ENCODE peak calls at places on chromosomes 12 and 14, in seven cellular contexts. One of them, this sample, is unnamed. For H3K9me3, the result is how much of the 10 kb centered on the place peaks cover.

GRCh38 chr14:47040490-47040889 is 388.9 kb upstream of the RPL10L start:
- DNase-seq in iPS DF 6.9: peak
- DNase-seq in spleen: no peak
- DNase-seq in CD4-positive, alpha-beta T cell: no peak
- DNase-seq in OCI-LY7: no peak
- DNase-seq in PC-3: peak
- DNase-seq in thyroid gland: no peak
- DNase-seq in this sample: no peak

GRCh38 chr14:35858521-35859209 is 32.5 kb downstream of the BRMS1L start:
- DNase-seq in OCI-LY7: no peak
- DNase-seq in spleen: no peak
- DNase-seq in CD4-positive, alpha-beta T cell: no peak
- DNase-seq in iPS DF 6.9: no peak
- DNase-seq in thyroid gland: no peak
- DNase-seq in PC-3: no peak
- DNase-seq in this sample: no peak

GRCh38 chr14:34665785-34666425 is 36.0 kb upstream of the SNX6 start:
- DNase-seq in thyroid gland: no peak
- DNase-seq in OCI-LY7: peak
- DNase-seq in spleen: no peak
- DNase-seq in CD4-positive, alpha-beta T cell: no peak
- DNase-seq in iPS DF 6.9: no peak
- DNase-seq in PC-3: peak
- DNase-seq in this sample: no peak

GRCh38 chr14:55005071-55005470 is 21.8 kb downstream of the WDHD1 start:
- DNase-seq in PC-3: no peak
- DNase-seq in thyroid gland: no peak
- DNase-seq in spleen: no peak
- DNase-seq in OCI-LY7: no peak
- DNase-seq in CD4-positive, alpha-beta T cell: no peak
- DNase-seq in iPS DF 6.9: no peak
- DNase-seq in this sample: no peak

GRCh38 chr14:104805941-104806624 is 5.2 kb downstream of the ZBTB42 start:
- DNase-seq in PC-3: no peak
- DNase-seq in CD4-positive, alpha-beta T cell: no peak
- DNase-seq in iPS DF 6.9: no peak
- DNase-seq in OCI-LY7: no peak
- DNase-seq in thyroid gland: no peak
- DNase-seq in spleen: peak
- DNase-seq in this sample: no peak

GRCh38 chr12:49970658-49971057 is 2.1 kb upstream of the AQP6 start:
- DNase-seq in spleen: no peak
- DNase-seq in thyroid gland: no peak
- DNase-seq in PC-3: no peak
- DNase-seq in OCI-LY7: no peak
- DNase-seq in CD4-positive, alpha-beta T cell: no peak
- DNase-seq in iPS DF 6.9: no peak
- DNase-seq in this sample: no peak

GRCh38 chr12:132886529-132887477 is 602 bp downstream of the CHFR start:
- DNase-seq in OCI-LY7: no peak
- DNase-seq in PC-3: no peak
- DNase-seq in thyroid gland: no peak
- DNase-seq in spleen: no peak
- DNase-seq in CD4-positive, alpha-beta T cell: peak
- DNase-seq in iPS DF 6.9: no peak
- DNase-seq in this sample: no peak

GRCh38 chr12:49537709-49538601 is 875 bp upstream of the KCNH3 start:
- DNase-seq in OCI-LY7: peak
- DNase-seq in CD4-positive, alpha-beta T cell: no peak
- DNase-seq in PC-3: peak
- DNase-seq in iPS DF 6.9: no peak
- DNase-seq in spleen: peak
- DNase-seq in thyroid gland: peak
- DNase-seq in this sample: no peak

GRCh38 chr12:10220398-10221077 is 7.9 kb downstream of the GABARAPL1 start:
- DNase-seq in spleen: no peak
- DNase-seq in iPS DF 6.9: no peak
- DNase-seq in OCI-LY7: no peak
- DNase-seq in thyroid gland: peak
- DNase-seq in CD4-positive, alpha-beta T cell: no peak
- DNase-seq in PC-3: peak
- DNase-seq in this sample: no peak

GRCh38 chr12:95322335-95322734 is 104.7 kb downstream of the VEZT start:
- DNase-seq in OCI-LY7: no peak
- DNase-seq in thyroid gland: no peak
- DNase-seq in spleen: no peak
- DNase-seq in iPS DF 6.9: no peak
- DNase-seq in CD4-positive, alpha-beta T cell: no peak
- DNase-seq in PC-3: no peak
- DNase-seq in this sample: no peak

GRCh38 chr14:21852061-21852664 is 178.5 kb upstream of the OR4E1 start:
- DNase-seq in spleen: peak
- DNase-seq in iPS DF 6.9: peak
- DNase-seq in thyroid gland: peak
- DNase-seq in PC-3: peak
- DNase-seq in OCI-LY7: peak
- DNase-seq in CD4-positive, alpha-beta T cell: peak
- DNase-seq in this sample: peak

GRCh38 chr14:55699131-55700057 is 119.4 kb downstream of the KTN1 start:
- DNase-seq in iPS DF 6.9: peak
- DNase-seq in PC-3: peak
- DNase-seq in CD4-positive, alpha-beta T cell: no peak
- DNase-seq in OCI-LY7: no peak
- DNase-seq in spleen: no peak
- DNase-seq in thyroid gland: no peak
- DNase-seq in this sample: no peak

GRCh38 chr12:109875572-109876131 is 4.7 kb downstream of the GLTP start:
- DNase-seq in thyroid gland: peak
- DNase-seq in CD4-positive, alpha-beta T cell: no peak
- DNase-seq in OCI-LY7: no peak
- DNase-seq in iPS DF 6.9: no peak
- DNase-seq in spleen: no peak
- DNase-seq in PC-3: peak
- DNase-seq in this sample: no peak

GRCh38 chr12:121903202-121903601 is 14.6 kb downstream of the PSMD9 start:
- DNase-seq in iPS DF 6.9: no peak
- DNase-seq in CD4-positive, alpha-beta T cell: no peak
- DNase-seq in PC-3: no peak
- DNase-seq in OCI-LY7: no peak
- DNase-seq in spleen: no peak
- DNase-seq in thyroid gland: no peak
- DNase-seq in this sample: no peak

GRCh38 chr12:89417246-89417977 is 65.1 kb upstream of the DUSP6 start:
- DNase-seq in spleen: no peak
- DNase-seq in PC-3: peak
- DNase-seq in iPS DF 6.9: no peak
- DNase-seq in thyroid gland: no peak
- DNase-seq in OCI-LY7: no peak
- DNase-seq in CD4-positive, alpha-beta T cell: no peak
- DNase-seq in this sample: no peak

GRCh38 chr12:48004039-48004940 is at the start of gene COL2A1:
- DNase-seq in iPS DF 6.9: no peak
- DNase-seq in CD4-positive, alpha-beta T cell: no peak
- DNase-seq in thyroid gland: no peak
- DNase-seq in OCI-LY7: no peak
- DNase-seq in PC-3: peak
- DNase-seq in spleen: no peak
- DNase-seq in this sample: no peak

GRCh38 chr12:105476616-105477015 is 146.1 kb downstream of the C12orf75 start:
- DNase-seq in thyroid gland: no peak
- DNase-seq in iPS DF 6.9: no peak
- DNase-seq in CD4-positive, alpha-beta T cell: no peak
- DNase-seq in OCI-LY7: no peak
- DNase-seq in spleen: no peak
- DNase-seq in PC-3: no peak
- DNase-seq in this sample: no peak

GRCh38 chr12:75294797-75295196 is 35.3 kb downstream of the CAPS2 start:
- DNase-seq in spleen: no peak
- DNase-seq in PC-3: no peak
- DNase-seq in iPS DF 6.9: no peak
- DNase-seq in thyroid gland: no peak
- DNase-seq in OCI-LY7: no peak
- DNase-seq in CD4-positive, alpha-beta T cell: no peak
- DNase-seq in this sample: no peak

GRCh38 chr12:117151195-117152031 is 38.9 kb downstream of the FBXO21 start:
- DNase-seq in CD4-positive, alpha-beta T cell: no peak
- DNase-seq in thyroid gland: peak
- DNase-seq in OCI-LY7: peak
- DNase-seq in PC-3: peak
- DNase-seq in spleen: no peak
- DNase-seq in iPS DF 6.9: peak
- DNase-seq in this sample: no peak

GRCh38 chr12:68012712-68013111 is 23.5 kb downstream of the IFNG-AS1 start:
- DNase-seq in iPS DF 6.9: no peak
- DNase-seq in spleen: no peak
- DNase-seq in thyroid gland: no peak
- DNase-seq in OCI-LY7: peak
- DNase-seq in PC-3: no peak
- DNase-seq in CD4-positive, alpha-beta T cell: no peak
- DNase-seq in this sample: no peak

GRCh38 chr14:34489324-34489723 is 27.3 kb upstream of the SPTSSA start:
- DNase-seq in spleen: no peak
- DNase-seq in OCI-LY7: no peak
- DNase-seq in PC-3: peak
- DNase-seq in iPS DF 6.9: no peak
- DNase-seq in thyroid gland: no peak
- DNase-seq in CD4-positive, alpha-beta T cell: no peak
- DNase-seq in this sample: no peak

GRCh38 chr12:131990066-131990979 is 40.6 kb downstream of the EP400 start:
- DNase-seq in iPS DF 6.9: peak
- DNase-seq in spleen: no peak
- DNase-seq in OCI-LY7: no peak
- DNase-seq in PC-3: no peak
- DNase-seq in CD4-positive, alpha-beta T cell: no peak
- DNase-seq in thyroid gland: no peak
- DNase-seq in this sample: no peak

GRCh38 chr14:44981198-44981597 is 19.2 kb downstream of the TOGARAM1 start:
- DNase-seq in iPS DF 6.9: no peak
- DNase-seq in CD4-positive, alpha-beta T cell: no peak
- DNase-seq in OCI-LY7: no peak
- DNase-seq in spleen: no peak
- DNase-seq in PC-3: no peak
- DNase-seq in thyroid gland: no peak
- DNase-seq in this sample: no peak

GRCh38 chr12:53225635-53226424 is 6.2 kb downstream of the RARG start:
- DNase-seq in iPS DF 6.9: no peak
- DNase-seq in thyroid gland: no peak
- DNase-seq in CD4-positive, alpha-beta T cell: no peak
- DNase-seq in OCI-LY7: no peak
- DNase-seq in PC-3: no peak
- DNase-seq in spleen: peak
- DNase-seq in this sample: no peak

GRCh38 chr14:22821193-22822016 is 6.2 kb upstream of the SLC7A7 start:
- DNase-seq in PC-3: no peak
- DNase-seq in thyroid gland: no peak
- DNase-seq in spleen: peak
- DNase-seq in CD4-positive, alpha-beta T cell: no peak
- DNase-seq in iPS DF 6.9: no peak
- DNase-seq in OCI-LY7: no peak
- DNase-seq in this sample: no peak

GRCh38 chr14:100907240-100907639 is 3.7 kb upstream of the RTL1 start:
- DNase-seq in PC-3: no peak
- DNase-seq in iPS DF 6.9: no peak
- DNase-seq in spleen: no peak
- DNase-seq in OCI-LY7: no peak
- DNase-seq in CD4-positive, alpha-beta T cell: no peak
- DNase-seq in thyroid gland: no peak
- DNase-seq in this sample: no peak

GRCh38 chr12:56839489-56840442 is 76.6 kb downstream of the HSD17B6 start:
- DNase-seq in thyroid gland: peak
- DNase-seq in spleen: peak
- DNase-seq in PC-3: peak
- DNase-seq in iPS DF 6.9: peak
- DNase-seq in CD4-positive, alpha-beta T cell: peak
- DNase-seq in OCI-LY7: peak
- DNase-seq in this sample: no peak

GRCh38 chr14:44662250-44662891 is 155.3 kb upstream of the FSCB start:
- DNase-seq in PC-3: no peak
- DNase-seq in iPS DF 6.9: no peak
- DNase-seq in spleen: no peak
- DNase-seq in OCI-LY7: no peak
- DNase-seq in thyroid gland: no peak
- DNase-seq in CD4-positive, alpha-beta T cell: no peak
- DNase-seq in this sample: no peak

GRCh38 chr12:26028953-26029740 is 70.7 kb downstream of the RASSF8 start:
- DNase-seq in PC-3: peak
- DNase-seq in iPS DF 6.9: no peak
- DNase-seq in spleen: no peak
- DNase-seq in OCI-LY7: peak
- DNase-seq in thyroid gland: peak
- DNase-seq in CD4-positive, alpha-beta T cell: no peak
- DNase-seq in this sample: no peak

GRCh38 chr14:40096968-40097367 is 664.7 kb upstream of the FBXO33 start:
- DNase-seq in thyroid gland: no peak
- DNase-seq in CD4-positive, alpha-beta T cell: no peak
- DNase-seq in spleen: no peak
- DNase-seq in PC-3: no peak
- DNase-seq in iPS DF 6.9: no peak
- DNase-seq in OCI-LY7: no peak
- DNase-seq in this sample: no peak
- H3K9me3 ChIP-seq in thyroid gland: under half
- H3K9me3 ChIP-seq in CD4-positive, alpha-beta T cell: under half
- H3K9me3 ChIP-seq in spleen: under half
- H3K9me3 ChIP-seq in PC-3: under half
- H3K9me3 ChIP-seq in iPS DF 6.9: under half
- H3K9me3 ChIP-seq in OCI-LY7: under half
- H3K9me3 ChIP-seq in this sample: under half

GRCh38 chr12:21683115-21683514 is 25.5 kb upstream of the LDHB start:
- DNase-seq in thyroid gland: no peak
- DNase-seq in spleen: no peak
- DNase-seq in PC-3: no peak
- DNase-seq in iPS DF 6.9: no peak
- DNase-seq in OCI-LY7: no peak
- DNase-seq in CD4-positive, alpha-beta T cell: no peak
- DNase-seq in this sample: no peak
- H3K9me3 ChIP-seq in thyroid gland: under half
- H3K9me3 ChIP-seq in spleen: under half
- H3K9me3 ChIP-seq in PC-3: under half
- H3K9me3 ChIP-seq in iPS DF 6.9: under half
- H3K9me3 ChIP-seq in OCI-LY7: under half
- H3K9me3 ChIP-seq in CD4-positive, alpha-beta T cell: under half
- H3K9me3 ChIP-seq in this sample: under half

GRCh38 chr12:14403711-14404164 is 38.3 kb downstream of the ATF7IP start:
- DNase-seq in OCI-LY7: peak
- DNase-seq in thyroid gland: peak
- DNase-seq in iPS DF 6.9: no peak
- DNase-seq in CD4-positive, alpha-beta T cell: no peak
- DNase-seq in PC-3: peak
- DNase-seq in spleen: no peak
- DNase-seq in this sample: no peak
- H3K9me3 ChIP-seq in OCI-LY7: half or more
- H3K9me3 ChIP-seq in thyroid gland: under half
- H3K9me3 ChIP-seq in iPS DF 6.9: under half
- H3K9me3 ChIP-seq in CD4-positive, alpha-beta T cell: under half
- H3K9me3 ChIP-seq in PC-3: under half
- H3K9me3 ChIP-seq in spleen: under half
- H3K9me3 ChIP-seq in this sample: under half

DNA sequence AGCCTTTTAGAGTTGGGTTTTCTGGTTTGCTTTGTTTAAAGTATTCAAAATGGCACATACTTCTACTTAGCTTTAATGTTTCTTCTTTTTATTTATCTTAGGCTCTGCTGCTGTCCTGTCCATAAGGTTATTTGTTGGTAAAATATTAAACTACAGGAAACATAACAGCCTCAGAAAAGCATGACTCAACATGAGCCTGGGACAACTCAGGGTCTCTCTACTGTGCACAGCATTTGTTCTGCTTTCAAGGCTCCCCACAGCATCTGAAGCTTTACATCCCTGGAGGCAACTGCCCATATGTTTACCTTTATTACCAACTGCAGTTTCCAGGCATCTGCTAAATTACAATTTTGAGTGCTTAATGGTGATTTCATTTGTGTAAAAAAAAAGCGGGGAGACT is 954.2 kb upstream of the FBXO33 start:
- DNase-seq in iPS DF 6.9: no peak
- DNase-seq in thyroid gland: no peak
- DNase-seq in OCI-LY7: no peak
- DNase-seq in CD4-positive, alpha-beta T cell: no peak
- DNase-seq in spleen: no peak
- DNase-seq in PC-3: no peak
- DNase-seq in this sample: no peak
- H3K9me3 ChIP-seq in iPS DF 6.9: under half
- H3K9me3 ChIP-seq in thyroid gland: under half
- H3K9me3 ChIP-seq in OCI-LY7: under half
- H3K9me3 ChIP-seq in CD4-positive, alpha-beta T cell: under half
- H3K9me3 ChIP-seq in spleen: under half
- H3K9me3 ChIP-seq in PC-3: under half
- H3K9me3 ChIP-seq in this sample: under half